ENCODE peak calls at places on chromosome 1, in four cellular contexts. S, F, D and X are unnamed samples.

GRCh38 chr1:21329209-21329844 is 39.1 kb upstream of the ECE1 start:
- DNase-seq in F (no peak), S (no peak), D (no peak), X (peak; percentile 65)

GRCh38 chr1:184005506-184005905 is 32.0 kb downstream of the COLGALT2 start:
- DNase-seq in D (no peak), F (no peak), S (no peak), X (no peak)

GRCh38 chr1:154414606-154415005 is 9.5 kb downstream of the IL6R start:
- DNase-seq in F (no peak), S (no peak), D (no peak), X (no peak)

GRCh38 chr1:64941466-64942117 is 24.8 kb downstream of the JAK1 start:
- DNase-seq in D (no peak), S (no peak), F (no peak), X (no peak)

GRCh38 chr1:223844521-223844961 is 1.2 kb downstream of the TP53BP2 start:
- DNase-seq in D (peak; percentile 16), S (no peak), F (no peak), X (no peak)

GRCh38 chr1:151171190-151171589 is 4.6 kb downstream of the TMOD4 start:
- DNase-seq in D (no peak), S (no peak), F (no peak), X (no peak)

GRCh38 chr1:112527266-112528010 is 18.7 kb downstream of the WNT2B start:
- DNase-seq in D (no peak), S (no peak), F (no peak), X (no peak)

GRCh38 chr1:42935313-42935624 is 23.4 kb downstream of the SLC2A1 start:
- DNase-seq in F (no peak), D (no peak), S (no peak), X (peak; percentile 65)

GRCh38 chr1:39205102-39205780 is 746 bp downstream of the MACF1 start:
- DNase-seq in F (no peak), D (no peak), S (no peak), X (peak; percentile 22)

GRCh38 chr1:47617381-47618221 is 179.8 kb downstream of the FOXD2 start:
- DNase-seq in F (no peak), S (no peak), D (no peak), X (no peak)

GRCh38 chr1:235617808-235618207 is 31.8 kb downstream of the GNG4 start:
- DNase-seq in F (no peak), D (no peak), S (no peak), X (no peak)

GRCh38 chr1:46223472-46223943 is 20.4 kb downstream of the LURAP1 start:
- DNase-seq in S (peak; percentile 70), F (peak; percentile 82), D (no peak), X (peak; percentile 58)